ENCODE peak calls at places on chromosomes 3 and 15, in nine cellular contexts. One of them, this sample, is unnamed.

GRCh38 chr3:161419555-161420333 is 48.4 kb upstream of the SPTSSB start:
- DNase-seq in IMR-90: no peak
- DNase-seq in colonic mucosa: no peak
- DNase-seq in ovary: no peak
- DNase-seq in H9: no peak
- DNase-seq in GM23338: no peak
- DNase-seq in DND-41: no peak
- DNase-seq in SJSA1: no peak
- DNase-seq in heart right ventricle: no peak
- DNase-seq in this sample: no peak

GRCh38 chr3:125322166-125322565 is 53.0 kb downstream of the ZNF148 start:
- DNase-seq in DND-41: no peak
- DNase-seq in H9: no peak
- DNase-seq in GM23338: no peak
- DNase-seq in ovary: no peak
- DNase-seq in heart right ventricle: no peak
- DNase-seq in colonic mucosa: no peak
- DNase-seq in IMR-90: peak; percentile 86
- DNase-seq in SJSA1: no peak
- DNase-seq in this sample: no peak

GRCh38 chr15:92533298-92533697 is 122.3 kb downstream of the FAM174B start:
- DNase-seq in ovary: no peak
- DNase-seq in DND-41: no peak
- DNase-seq in GM23338: no peak
- DNase-seq in colonic mucosa: no peak
- DNase-seq in H9: no peak
- DNase-seq in IMR-90: no peak
- DNase-seq in heart right ventricle: no peak
- DNase-seq in SJSA1: no peak
- DNase-seq in this sample: no peak

GRCh38 chr3:16072420-16073110 is 101.9 kb upstream of the GALNT15 start:
- DNase-seq in GM23338: no peak
- DNase-seq in H9: no peak
- DNase-seq in IMR-90: peak; percentile 82
- DNase-seq in SJSA1: no peak
- DNase-seq in DND-41: no peak
- DNase-seq in ovary: no peak
- DNase-seq in colonic mucosa: no peak
- DNase-seq in heart right ventricle: no peak
- DNase-seq in this sample: no peak

GRCh38 chr15:82966671-82967071 is 14.2 kb upstream of the HOMER2 start:
- DNase-seq in DND-41: peak; percentile 25
- DNase-seq in heart right ventricle: no peak
- DNase-seq in colonic mucosa: no peak
- DNase-seq in GM23338: no peak
- DNase-seq in ovary: no peak
- DNase-seq in SJSA1: no peak
- DNase-seq in IMR-90: no peak
- DNase-seq in H9: no peak
- DNase-seq in this sample: no peak

GRCh38 chr3:48432411-48433371 is 2.8 kb upstream of the PLXNB1 start:
- DNase-seq in DND-41: no peak
- DNase-seq in IMR-90: peak; percentile 14
- DNase-seq in heart right ventricle: no peak
- DNase-seq in ovary: no peak
- DNase-seq in H9: peak; percentile 94
- DNase-seq in SJSA1: no peak
- DNase-seq in GM23338: peak; percentile 92
- DNase-seq in colonic mucosa: peak; percentile 46
- DNase-seq in this sample: no peak

GRCh38 chr15:25287823-25288222 is 151.0 kb downstream of the UBE3A start:
- DNase-seq in ovary: no peak
- DNase-seq in SJSA1: no peak
- DNase-seq in heart right ventricle: no peak
- DNase-seq in H9: no peak
- DNase-seq in GM23338: no peak
- DNase-seq in colonic mucosa: no peak
- DNase-seq in IMR-90: no peak
- DNase-seq in DND-41: no peak
- DNase-seq in this sample: no peak

GRCh38 chr3:16993227-16993626 is 108.5 kb downstream of the PLCL2 start:
- DNase-seq in colonic mucosa: no peak
- DNase-seq in IMR-90: peak; percentile 52
- DNase-seq in GM23338: no peak
- DNase-seq in SJSA1: no peak
- DNase-seq in ovary: no peak
- DNase-seq in DND-41: no peak
- DNase-seq in H9: no peak
- DNase-seq in heart right ventricle: no peak
- DNase-seq in this sample: no peak

DNA sequence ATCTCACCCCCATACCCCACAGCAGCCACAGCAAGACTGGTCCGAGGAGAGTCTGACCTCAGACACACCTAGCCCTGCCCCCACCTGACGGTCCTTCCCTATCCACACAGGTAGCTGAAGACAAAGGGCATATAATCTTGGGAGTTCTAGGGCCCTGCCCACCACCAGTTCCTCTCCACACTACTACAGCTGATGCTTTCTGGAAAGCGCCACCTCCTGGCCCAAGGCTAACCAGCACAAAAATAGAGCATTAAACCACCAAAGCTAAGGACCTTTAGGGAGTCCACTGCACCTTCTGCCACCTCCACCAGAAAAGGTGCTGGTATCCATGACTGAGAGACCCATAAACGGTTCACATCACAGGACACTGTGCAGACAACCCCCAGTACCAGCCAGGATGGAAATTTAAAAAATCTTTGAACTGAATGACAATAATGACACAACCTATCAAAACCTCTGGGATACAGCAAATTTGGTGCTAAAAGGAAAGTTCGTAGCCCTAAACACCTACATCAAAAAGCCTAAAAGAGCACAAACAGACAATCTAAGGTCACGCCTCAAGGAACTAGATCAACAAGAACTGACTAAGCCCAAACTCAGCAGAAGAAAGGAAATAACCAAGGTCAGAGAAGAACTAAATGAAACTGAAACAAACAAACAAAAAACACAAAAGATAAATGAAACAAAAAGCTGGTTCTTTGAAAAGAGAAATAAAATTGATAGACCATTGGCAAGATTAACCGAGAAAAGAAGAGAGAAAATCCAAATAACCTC is 122.1 kb upstream of the TPRG1 start:
- DNase-seq in IMR-90: no peak
- DNase-seq in SJSA1: no peak
- DNase-seq in ovary: no peak
- DNase-seq in GM23338: peak; percentile 32
- DNase-seq in DND-41: peak; percentile 33
- DNase-seq in heart right ventricle: no peak
- DNase-seq in H9: peak; percentile 33
- DNase-seq in colonic mucosa: no peak
- DNase-seq in this sample: no peak
- H3K27ac ChIP-seq in IMR-90: no peak overlapping the region
- H3K27ac ChIP-seq in SJSA1: no peak overlapping the region
- H3K27ac ChIP-seq in ovary: no peak overlapping the region
- H3K27ac ChIP-seq in GM23338: no peak overlapping the region
- H3K27ac ChIP-seq in DND-41: no peak overlapping the region
- H3K27ac ChIP-seq in heart right ventricle: no peak overlapping the region
- H3K27ac ChIP-seq in H9: no peak overlapping the region
- H3K27ac ChIP-seq in colonic mucosa: no peak overlapping the region
- H3K27ac ChIP-seq in this sample: no peak overlapping the region

DNA sequence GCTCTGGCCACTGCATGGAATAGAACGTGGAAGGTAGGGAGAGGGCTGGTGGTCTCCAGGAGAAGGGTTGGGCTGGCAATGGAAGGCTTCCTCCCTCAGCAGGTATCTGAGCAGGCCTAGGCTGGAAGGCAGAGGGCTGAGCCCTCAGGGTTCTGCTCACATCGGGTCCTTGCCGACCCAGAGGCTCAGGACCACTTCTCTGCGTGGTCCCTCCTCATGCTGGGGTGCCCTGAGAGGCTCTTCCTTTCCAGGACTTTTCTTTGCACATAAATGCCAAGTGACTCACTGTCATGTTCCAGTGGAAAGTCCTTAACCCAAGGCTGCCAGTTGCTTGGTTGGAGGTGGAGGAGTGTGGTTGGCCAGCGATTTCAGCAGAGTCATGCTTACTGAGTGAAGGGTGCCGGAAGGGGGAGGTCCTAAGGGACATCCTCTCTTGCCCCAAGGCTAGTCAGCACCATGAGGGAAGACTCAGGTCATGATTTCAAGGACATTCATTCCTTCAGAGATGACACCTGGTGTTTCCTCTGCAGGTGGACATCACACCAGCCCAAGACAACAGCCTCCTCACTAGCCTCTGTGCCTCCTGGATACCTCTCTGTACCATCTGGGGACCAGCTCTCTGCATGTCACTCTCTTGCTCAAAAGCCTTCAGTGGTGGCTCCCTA is 8.2 kb downstream of the SLC6A6 start:
- DNase-seq in heart right ventricle: no peak
- DNase-seq in colonic mucosa: no peak
- DNase-seq in ovary: no peak
- DNase-seq in IMR-90: peak; percentile 92
- DNase-seq in GM23338: no peak
- DNase-seq in H9: no peak
- DNase-seq in SJSA1: peak; percentile 91
- DNase-seq in DND-41: no peak
- DNase-seq in this sample: no peak
- H3K27ac ChIP-seq in heart right ventricle: no peak overlapping the region
- H3K27ac ChIP-seq in colonic mucosa: no peak overlapping the region
- H3K27ac ChIP-seq in ovary: no peak overlapping the region
- H3K27ac ChIP-seq in IMR-90: peak overlapping the region; percentile 35
- H3K27ac ChIP-seq in GM23338: peak overlapping the region; percentile 72
- H3K27ac ChIP-seq in H9: peak overlapping the region; percentile 11
- H3K27ac ChIP-seq in SJSA1: peak overlapping the region; percentile 81
- H3K27ac ChIP-seq in DND-41: no peak overlapping the region
- H3K27ac ChIP-seq in this sample: no peak overlapping the region

GRCh38 chr15:72160846-72161245 is 36.7 kb downstream of the GRAMD2A start:
- DNase-seq in colonic mucosa: no peak
- DNase-seq in DND-41: no peak
- DNase-seq in SJSA1: no peak
- DNase-seq in heart right ventricle: no peak
- DNase-seq in IMR-90: no peak
- DNase-seq in H9: no peak
- DNase-seq in GM23338: no peak
- DNase-seq in ovary: no peak
- DNase-seq in this sample: no peak

GRCh38 chr15:72163719-72164118 is 33.9 kb downstream of the GRAMD2A start:
- DNase-seq in heart right ventricle: no peak
- DNase-seq in DND-41: no peak
- DNase-seq in GM23338: no peak
- DNase-seq in ovary: no peak
- DNase-seq in IMR-90: no peak
- DNase-seq in H9: no peak
- DNase-seq in SJSA1: no peak
- DNase-seq in colonic mucosa: no peak
- DNase-seq in this sample: no peak

GRCh38 chr15:72156928-72157327 is 38.7 kb downstream of the SENP8 start:
- DNase-seq in DND-41: no peak
- DNase-seq in H9: no peak
- DNase-seq in colonic mucosa: no peak
- DNase-seq in SJSA1: no peak
- DNase-seq in heart right ventricle: no peak
- DNase-seq in GM23338: no peak
- DNase-seq in IMR-90: no peak
- DNase-seq in ovary: no peak
- DNase-seq in this sample: no peak

GRCh38 chr15:72162569-72162968 is 35.0 kb downstream of the GRAMD2A start:
- DNase-seq in colonic mucosa: no peak
- DNase-seq in heart right ventricle: no peak
- DNase-seq in ovary: no peak
- DNase-seq in H9: no peak
- DNase-seq in SJSA1: no peak
- DNase-seq in DND-41: no peak
- DNase-seq in GM23338: no peak
- DNase-seq in IMR-90: no peak
- DNase-seq in this sample: no peak

GRCh38 chr15:72161351-72162132 is 36.0 kb downstream of the GRAMD2A start:
- DNase-seq in IMR-90: no peak
- DNase-seq in heart right ventricle: no peak
- DNase-seq in GM23338: no peak
- DNase-seq in SJSA1: no peak
- DNase-seq in ovary: no peak
- DNase-seq in DND-41: no peak
- DNase-seq in colonic mucosa: no peak
- DNase-seq in H9: no peak
- DNase-seq in this sample: peak; percentile 17
- H3K27ac ChIP-seq in IMR-90: no peak overlapping the region
- H3K27ac ChIP-seq in heart right ventricle: no peak overlapping the region
- H3K27ac ChIP-seq in GM23338: no peak overlapping the region
- H3K27ac ChIP-seq in SJSA1: no peak overlapping the region
- H3K27ac ChIP-seq in ovary: no peak overlapping the region
- H3K27ac ChIP-seq in DND-41: no peak overlapping the region
- H3K27ac ChIP-seq in colonic mucosa: no peak overlapping the region
- H3K27ac ChIP-seq in H9: no peak overlapping the region
- H3K27ac ChIP-seq in this sample: no peak overlapping the region

GRCh38 chr3:45059132-45059531 is 33.0 kb downstream of the CLEC3B start:
- DNase-seq in GM23338: no peak
- DNase-seq in ovary: no peak
- DNase-seq in colonic mucosa: no peak
- DNase-seq in SJSA1: no peak
- DNase-seq in heart right ventricle: no peak
- DNase-seq in DND-41: no peak
- DNase-seq in H9: no peak
- DNase-seq in IMR-90: no peak
- DNase-seq in this sample: no peak

GRCh38 chr3:45064512-45065372 is 38.6 kb downstream of the CLEC3B start:
- DNase-seq in H9: no peak
- DNase-seq in GM23338: no peak
- DNase-seq in colonic mucosa: peak; percentile 38
- DNase-seq in ovary: no peak
- DNase-seq in DND-41: peak; percentile 71
- DNase-seq in IMR-90: peak; percentile 94
- DNase-seq in SJSA1: peak; percentile 61
- DNase-seq in heart right ventricle: no peak
- DNase-seq in this sample: no peak

GRCh38 chr3:45060165-45060897 is 34.2 kb downstream of the CLEC3B start:
- DNase-seq in ovary: no peak
- DNase-seq in GM23338: peak; percentile 32
- DNase-seq in IMR-90: no peak
- DNase-seq in DND-41: no peak
- DNase-seq in colonic mucosa: no peak
- DNase-seq in SJSA1: no peak
- DNase-seq in H9: no peak
- DNase-seq in heart right ventricle: no peak
- DNase-seq in this sample: no peak

GRCh38 chr3:45065373-45065720 is 39.2 kb downstream of the CLEC3B start:
- DNase-seq in DND-41: no peak
- DNase-seq in heart right ventricle: no peak
- DNase-seq in SJSA1: no peak
- DNase-seq in GM23338: no peak
- DNase-seq in H9: no peak
- DNase-seq in colonic mucosa: no peak
- DNase-seq in IMR-90: no peak
- DNase-seq in ovary: no peak
- DNase-seq in this sample: no peak

DNA sequence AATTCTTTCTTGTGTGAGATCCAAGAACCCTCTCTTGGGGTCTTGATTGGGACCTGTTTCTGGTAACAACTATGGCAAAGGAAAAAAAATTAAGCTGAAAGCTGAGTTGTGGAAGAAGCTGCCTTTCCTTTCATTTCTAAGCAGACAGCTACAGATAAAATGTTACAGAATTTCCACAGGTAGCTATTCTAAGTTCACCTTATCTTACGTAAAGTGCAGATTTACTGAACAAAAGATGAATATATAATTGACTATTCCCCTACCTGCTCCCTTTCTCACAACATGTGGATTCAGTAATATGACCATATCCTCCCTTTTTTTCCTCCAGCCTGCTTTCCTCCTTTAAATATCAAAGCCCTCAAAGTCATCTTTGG is 36.6 kb downstream of the CLEC3B start:
- DNase-seq in DND-41: no peak
- DNase-seq in SJSA1: no peak
- DNase-seq in H9: no peak
- DNase-seq in heart right ventricle: no peak
- DNase-seq in ovary: no peak
- DNase-seq in colonic mucosa: no peak
- DNase-seq in IMR-90: no peak
- DNase-seq in GM23338: no peak
- DNase-seq in this sample: no peak
- H3K27ac ChIP-seq in DND-41: no peak overlapping the region
- H3K27ac ChIP-seq in SJSA1: peak overlapping the region; percentile 85
- H3K27ac ChIP-seq in H9: no peak overlapping the region
- H3K27ac ChIP-seq in heart right ventricle: no peak overlapping the region
- H3K27ac ChIP-seq in ovary: no peak overlapping the region
- H3K27ac ChIP-seq in colonic mucosa: peak overlapping the region; percentile 35
- H3K27ac ChIP-seq in IMR-90: peak overlapping the region; percentile 92
- H3K27ac ChIP-seq in GM23338: no peak overlapping the region
- H3K27ac ChIP-seq in this sample: no peak overlapping the region